ENCODE peak calls at places on chromosomes 5 and 9, in six cellular contexts. C is OCI-LY7, Q is left ventricle myocardium inferior, S is HCT116, I is transverse colon, A is heart left ventricle. Z is an unnamed sample.
A peak's percentile ranks its signal among the peaks of the same experiment; 100 is the strongest.

GRCh38 chr5:36373527-36374086 is 71.9 kb upstream of the RANBP3L start:
- DNase-seq in C (no peak), S (no peak), I (peak; percentile 41), Q (peak; percentile 63), A (peak; percentile 34), Z (no peak)

GRCh38 chr5:7714119-7714518 is 136.8 kb downstream of the CFAP90 start:
- DNase-seq in S (no peak), Q (no peak), I (no peak), C (no peak), A (no peak), Z (no peak)

GRCh38 chr9:69771775-69772418 is 12.1 kb upstream of the PTAR1 start:
- DNase-seq in C (no peak), I (no peak), S (no peak), A (no peak), Q (no peak), Z (no peak)

GRCh38 chr9:114953917-114954316 is 23.5 kb upstream of the TNFSF8 start:
- DNase-seq in S (no peak), Q (no peak), A (peak; percentile 29), I (peak; percentile 18), C (no peak), Z (no peak)

GRCh38 chr9:130688070-130688469 is 5.5 kb upstream of the EXOSC2 start:
- DNase-seq in Q (no peak), I (no peak), A (no peak), S (no peak), C (no peak), Z (no peak)

GRCh38 chr5:14490309-14490711 is 91.3 kb upstream of the OTULINL start:
- DNase-seq in I (no peak), S (no peak), Q (no peak), C (no peak), A (no peak), Z (peak; percentile 81)

GRCh38 chr5:147223951-147224791 is 10.7 kb upstream of the STK32A start:
- DNase-seq in C (peak; percentile 3), Q (no peak), S (peak; percentile 36), I (peak; percentile 16), A (peak; percentile 30), Z (no peak)

GRCh38 chr5:145936401-145937131 is at the start of gene SH3RF2:
- DNase-seq in Q (peak; percentile 30), S (peak; percentile 85), A (peak; percentile 12), I (peak; percentile 91), C (no peak), Z (peak; percentile 85)

GRCh38 chr9:112168197-112168596 is 6.9 kb downstream of the SUSD1 start:
- DNase-seq in I (peak; percentile 47), Q (no peak), A (no peak), S (no peak), C (no peak), Z (no peak)

GRCh38 chr5:172646716-172647285 is 5.7 kb downstream of the NEURL1B start:
- DNase-seq in C (no peak), S (no peak), I (peak; percentile 66), Q (peak; percentile 47), A (peak; percentile 63), Z (peak; percentile 46)

GRCh38 chr9:136024696-136025316 is 63.6 kb upstream of the UBAC1 start:
- DNase-seq in A (no peak), C (no peak), I (no peak), Q (peak; percentile 12), S (no peak), Z (peak; percentile 32)

GRCh38 chr5:119928974-119929373 is 299.6 kb downstream of the FAM170A start:
- DNase-seq in C (no peak), Q (no peak), A (no peak), I (no peak), S (no peak), Z (no peak)

GRCh38 chr5:17217421-17218352 is at the start of gene BASP1:
- DNase-seq in Q (peak; percentile 73), S (no peak), I (peak; percentile 79), C (peak; percentile 85), A (peak; percentile 62), Z (peak; percentile 92)

GRCh38 chr9:23769307-23769935 is 56.6 kb downstream of the ELAVL2 start:
- DNase-seq in C (no peak), I (peak; percentile 11), A (no peak), S (no peak), Q (no peak), Z (no peak)

GRCh38 chr9:110659891-110660541 is 8.6 kb upstream of the MUSK start:
- DNase-seq in A (no peak), Q (no peak), S (no peak), I (no peak), C (no peak), Z (no peak)

GRCh38 chr5:131997727-131998117 is 13.7 kb downstream of the ACSL6 start:
- DNase-seq in Q (no peak), I (no peak), S (no peak), A (no peak), C (no peak), Z (no peak)

GRCh38 chr5:141484499-141485304 is at the start of gene PCDHGC4:
- DNase-seq in C (peak; percentile 54), S (no peak), A (no peak), Q (no peak), I (no peak), Z (no peak)

GRCh38 chr9:121651295-121652036 is at the start of gene DAB2IP:
- DNase-seq in Q (peak; percentile 60), I (peak; percentile 65), C (no peak), A (peak; percentile 78), S (no peak), Z (peak; percentile 65)

GRCh38 chr9:38424918-38425317 is 664 bp upstream of the IGFBPL1 start:
- DNase-seq in Q (no peak), I (no peak), C (no peak), S (no peak), A (no peak), Z (no peak)

GRCh38 chr5:142012792-142013388 is at the start of gene GNPDA1:
- DNase-seq in S (peak; percentile 49), A (peak; percentile 88), I (peak; percentile 87), C (peak; percentile 84), Q (peak; percentile 85), Z (peak; percentile 93)

GRCh38 chr5:173673295-173674170 is 57.1 kb upstream of the BOD1 start:
- DNase-seq in A (no peak), C (peak; percentile 85), I (no peak), S (no peak), Q (no peak), Z (no peak)

GRCh38 chr9:93168581-93168980 is 15.4 kb upstream of the WNK2 start:
- DNase-seq in I (no peak), A (no peak), Q (no peak), C (no peak), S (no peak), Z (no peak)

GRCh38 chr5:62144395-62145022 is 161.5 kb upstream of the KIF2A start:
- DNase-seq in C (no peak), A (no peak), I (no peak), Q (no peak), S (no peak), Z (peak; percentile 54)

DNA sequence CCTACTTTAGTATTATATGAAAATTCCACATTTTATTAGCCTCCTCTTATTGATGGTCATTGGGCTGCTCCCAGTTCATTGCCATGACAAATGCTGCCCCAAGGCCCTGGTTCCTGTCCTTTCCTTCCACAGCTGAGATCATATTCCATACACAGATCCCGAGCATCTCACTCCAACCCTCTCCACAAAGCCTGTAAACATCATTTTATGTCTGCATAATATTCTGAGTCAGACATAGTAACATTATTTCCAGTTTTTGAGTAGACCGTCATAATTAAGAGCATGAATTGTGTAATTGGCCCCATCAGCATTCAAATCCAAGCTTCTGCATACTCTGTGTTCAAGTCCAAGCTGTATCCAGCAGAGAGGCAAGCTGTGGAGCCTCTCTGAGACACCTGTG is 86.3 kb downstream of the MVB12B start:
- DNase-seq in I (no peak), A (no peak), S (no peak), Q (no peak), C (no peak), Z (no peak)
- H3K4me1 ChIP-seq in I (no peaks in the 10 kb centered on the region), A (no peaks in the 10 kb centered on the region), S (no peaks in the 10 kb centered on the region), Q (no peaks in the 10 kb centered on the region), C (peaks cover 18% of the 10 kb centered on the region), Z (no peaks in the 10 kb centered on the region)

DNA sequence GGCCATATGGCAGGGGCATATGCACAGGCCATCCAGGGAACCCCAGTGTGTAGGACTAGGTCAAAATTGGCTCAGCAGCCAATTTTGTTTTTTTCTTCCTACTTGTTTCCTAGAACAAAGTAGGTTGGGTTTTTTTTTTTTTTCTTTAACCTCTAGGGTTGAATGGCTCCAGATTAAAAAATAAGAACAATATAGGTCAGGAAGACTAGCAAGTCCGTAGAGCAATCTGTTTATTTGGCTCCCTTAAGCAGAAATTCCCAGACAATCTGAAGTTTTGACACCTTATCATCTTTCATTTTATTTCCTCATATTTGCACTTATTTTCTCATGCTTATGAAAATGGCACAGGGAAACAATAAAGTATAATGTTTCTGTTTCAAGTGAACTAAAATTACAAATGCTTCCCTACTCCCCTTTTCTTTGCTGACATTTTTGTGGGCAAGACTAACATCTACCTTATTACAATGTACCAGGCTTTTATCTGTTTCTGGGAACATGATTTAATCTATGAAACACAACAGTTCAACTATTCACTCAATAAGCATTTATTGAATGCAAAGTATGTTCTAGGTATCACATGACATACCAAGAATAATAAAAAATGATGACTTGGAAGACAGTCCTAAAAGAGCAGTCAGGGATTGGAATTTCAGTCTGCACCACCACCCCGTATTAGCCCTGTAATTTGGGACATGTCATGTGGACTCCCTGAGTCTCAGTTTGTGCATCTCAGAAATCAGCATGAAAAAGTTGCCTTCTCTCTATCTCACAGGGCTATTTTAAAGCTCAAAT is 30.5 kb downstream of the TLR4 start:
- DNase-seq in S (no peak), C (no peak), I (no peak), A (no peak), Q (no peak), Z (no peak)
- H3K4me3 ChIP-seq in S (no peak overlapping the region), C (no peak overlapping the region), I (no peak overlapping the region), A (no peak overlapping the region), Q (no peak overlapping the region), Z (no peak overlapping the region)

DNA sequence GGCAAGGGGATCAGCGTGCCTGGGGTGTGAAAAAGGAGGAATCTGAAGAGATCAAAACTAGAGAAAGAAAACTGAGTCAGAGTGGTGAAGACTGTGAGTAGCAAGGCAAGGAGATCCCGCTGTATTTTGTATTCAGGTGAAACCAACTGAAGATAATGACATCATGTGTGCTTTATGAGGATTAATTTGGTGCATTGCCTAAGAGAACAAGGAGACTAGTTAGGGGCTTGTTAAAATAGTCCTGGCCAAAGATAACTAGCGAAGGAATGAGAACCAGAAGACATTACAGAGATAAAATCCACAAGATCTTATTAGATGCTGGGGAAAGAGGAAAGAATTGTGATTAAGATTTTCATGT is 16.9 kb upstream of the GPX3 start:
- DNase-seq in C (no peak), A (no peak), S (no peak), I (no peak), Q (no peak), Z (no peak)
- H3K4me1 ChIP-seq in C (no peaks in the 10 kb centered on the region), A (peaks cover 52% of the 10 kb centered on the region), S (peaks cover 16% of the 10 kb centered on the region), I (peaks cover 29% of the 10 kb centered on the region), Q (peaks cover 64% of the 10 kb centered on the region), Z (no peaks in the 10 kb centered on the region)

GRCh38 chr5:177359860-177360259 is 2.1 kb downstream of the RGS14 start:
- DNase-seq in C (no peak), Q (no peak), I (no peak), S (no peak), A (no peak), Z (no peak)
- H3K4me3 ChIP-seq in C (peak overlapping the region; percentile 2), Q (no peak overlapping the region), I (no peak overlapping the region), S (no peak overlapping the region), A (no peak overlapping the region), Z (no peak overlapping the region)

DNA sequence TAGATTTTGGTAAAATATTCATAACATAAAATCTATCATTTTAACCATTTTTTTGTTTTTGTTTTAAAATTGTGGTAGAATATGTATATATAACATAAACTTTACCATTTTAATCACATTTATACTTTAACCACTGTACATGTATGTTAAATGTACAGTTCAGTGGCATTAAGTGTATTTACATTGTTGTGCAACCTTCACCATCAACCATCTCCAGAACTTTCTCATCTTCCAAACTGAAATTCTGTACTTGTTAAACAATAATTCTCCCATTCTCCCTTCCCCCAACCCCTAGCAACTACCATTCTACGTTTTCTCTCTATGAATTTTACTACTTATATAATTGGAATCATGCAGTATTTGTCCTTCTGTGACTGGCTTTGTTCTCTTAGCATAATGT is 11.6 kb downstream of the ANKHD1 start:
- DNase-seq in S (no peak), A (no peak), I (no peak), C (no peak), Q (no peak), Z (no peak)
- H3K4me1 ChIP-seq in S (peaks cover 5% of the 10 kb centered on the region), A (peaks cover 41% of the 10 kb centered on the region), I (peaks cover 10% of the 10 kb centered on the region), C (peaks cover 8% of the 10 kb centered on the region), Q (peaks cover 40% of the 10 kb centered on the region), Z (no peaks in the 10 kb centered on the region)